ENCODE peak calls at places on chromosomes 16 and 17, in six cellular contexts. B is IMR-90, K is H1, P is GM12878, W is HepG2, O is K562. X is an unnamed sample.

GRCh38 chr17:61416540-61417363 is 17.1 kb downstream of the TBX2 start:
- DNase-seq in W (peak), K (peak), P (no peak), B (peak), O (peak), X (peak)

GRCh38 chr16:48590476-48590875 is 19.5 kb downstream of the N4BP1 start:
- DNase-seq in W (no peak), O (no peak), P (no peak), B (no peak), K (no peak), X (no peak)

GRCh38 chr17:80753946-80754345 is 209.3 kb downstream of the RPTOR start:
- DNase-seq in O (no peak), B (no peak), P (no peak), W (no peak), K (no peak), X (no peak)

GRCh38 chr16:49986351-49987124 is 38.5 kb upstream of the CNEP1R1 start:
- DNase-seq in P (no peak), K (no peak), B (peak), O (no peak), W (peak), X (peak)

GRCh38 chr16:28923652-28924398 is 1.2 kb downstream of the RABEP2 start:
- DNase-seq in B (no peak), K (no peak), O (no peak), P (peak), W (peak), X (no peak)

GRCh38 chr16:89599451-89599858 is 14.0 kb upstream of the DPEP1 start:
- DNase-seq in W (peak), B (no peak), P (no peak), O (peak), K (peak), X (peak)

GRCh38 chr17:61966201-61966600 is 38.4 kb upstream of the INTS2 start:
- DNase-seq in B (no peak), P (no peak), W (no peak), K (no peak), O (no peak), X (no peak)

GRCh38 chr17:74608511-74608910 is 15.0 kb downstream of the CD300E start:
- DNase-seq in O (no peak), B (no peak), P (no peak), W (no peak), K (no peak), X (no peak)

GRCh38 chr17:48456584-48456983 is 26.6 kb upstream of the SKAP1 start:
- DNase-seq in B (no peak), W (no peak), O (no peak), P (no peak), K (no peak), X (peak)

GRCh38 chr17:39634384-39634871 is 2.5 kb upstream of the STARD3 start:
- DNase-seq in O (peak), W (no peak), P (no peak), B (peak), K (no peak), X (no peak)

GRCh38 chr16:2743007-2743810 is 9.2 kb upstream of the SRRM2 start:
- DNase-seq in O (no peak), K (no peak), B (no peak), W (no peak), P (no peak), X (no peak)

GRCh38 chr17:27895110-27895895 is 2.1 kb upstream of the LYRM9 start:
- DNase-seq in W (no peak), K (no peak), B (no peak), P (no peak), O (no peak), X (no peak)

GRCh38 chr16:68377221-68377620 is 66.4 kb downstream of the PRMT7 start:
- DNase-seq in P (no peak), W (no peak), O (no peak), B (no peak), K (no peak), X (no peak)

GRCh38 chr16:3963203-3963602 is 82.7 kb upstream of the CREBBP start:
- DNase-seq in W (no peak), P (no peak), O (no peak), K (no peak), B (no peak), X (no peak)

DNA sequence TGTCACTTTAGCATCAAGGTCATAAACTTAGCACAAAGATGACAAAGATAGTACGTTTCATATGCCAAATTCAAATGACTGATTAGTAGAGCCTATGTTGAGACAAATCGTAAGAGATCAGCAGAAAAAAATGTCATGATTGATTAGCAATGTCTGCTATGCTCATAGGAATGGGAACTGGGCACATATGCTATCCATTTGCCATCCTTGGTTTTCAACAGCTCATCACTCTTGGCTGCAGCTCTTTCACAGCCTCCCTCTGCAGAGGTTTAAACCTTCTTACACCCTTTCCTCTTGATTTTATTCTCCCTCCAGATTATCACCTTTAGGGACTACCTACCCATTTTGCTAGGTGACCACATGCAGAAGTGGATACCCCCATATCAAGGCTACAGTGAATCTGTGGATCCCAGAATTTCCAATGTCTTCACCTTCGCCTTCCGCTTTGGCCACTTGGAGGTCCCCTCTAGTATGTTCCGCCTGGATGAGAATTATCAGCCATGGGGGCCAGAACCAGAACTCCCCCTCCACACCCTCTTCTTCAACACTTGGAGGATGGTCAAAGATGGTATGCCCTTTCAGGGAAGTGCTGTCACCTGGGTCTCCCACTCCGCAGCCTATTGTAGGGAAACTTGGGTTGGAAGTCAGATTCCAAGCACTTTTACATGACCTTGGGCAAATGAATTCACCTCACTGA is 16.2 kb downstream of the MPO start:
- DNase-seq in B (no peak), O (no peak), P (no peak), W (no peak), K (peak), X (no peak)
- TF ChIP-seq CEBPB in B (no peak), O (no peak), P (no peak), W (no peak), K (no peak), X (no peak)

DNA sequence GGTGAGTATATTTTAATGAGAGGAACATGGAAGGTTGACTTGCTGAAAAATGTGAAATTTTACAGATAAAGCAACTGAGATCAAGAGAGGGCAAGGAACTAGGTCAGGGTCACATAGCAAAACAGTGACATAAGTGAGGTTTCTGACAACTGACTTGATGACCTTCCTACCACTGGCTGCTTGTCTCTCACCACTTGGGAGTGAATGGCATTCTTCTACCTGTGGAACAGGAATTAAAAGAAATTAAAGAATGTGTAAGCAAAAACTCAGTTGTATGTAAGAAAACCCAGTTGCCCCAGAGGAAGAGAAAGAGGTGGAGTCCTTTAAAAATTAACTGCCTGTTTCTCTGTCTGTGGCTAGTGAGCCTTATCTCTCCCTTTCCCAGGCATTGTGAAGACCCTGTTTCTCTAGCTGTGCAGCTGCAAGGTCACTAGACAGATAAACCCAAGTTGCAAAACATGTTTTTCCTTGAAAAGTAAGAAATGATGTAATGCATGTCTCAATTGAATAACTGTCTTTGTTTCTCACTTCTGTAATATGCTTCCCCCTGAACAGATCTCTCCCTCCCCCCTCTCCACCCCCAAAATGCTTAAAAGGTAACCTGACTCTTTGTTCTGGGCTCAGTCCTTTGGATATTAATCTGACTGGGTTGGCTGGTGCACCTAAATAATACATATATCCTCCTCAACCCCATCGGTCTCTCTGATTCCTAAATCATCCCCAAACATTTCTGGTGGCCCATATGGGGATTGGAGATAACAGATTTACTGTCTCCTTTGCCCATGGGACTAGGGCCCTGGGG is 23.4 kb downstream of the ACSM1 start:
- DNase-seq in O (peak), B (no peak), K (no peak), W (peak), P (no peak), X (no peak)
- H2AFZ ChIP-seq in O (peak), B (no peak), K (no peak), W (peak), P (peak), X (no peak)

GRCh38 chr16:72188512-72188911 is 16.6 kb upstream of the PMFBP1 start:
- DNase-seq in B (no peak), O (no peak), P (no peak), W (no peak), K (no peak), X (no peak)

GRCh38 chr16:72179592-72179991 is 7.6 kb upstream of the PMFBP1 start:
- DNase-seq in O (no peak), K (no peak), W (no peak), P (no peak), B (no peak), X (no peak)

DNA sequence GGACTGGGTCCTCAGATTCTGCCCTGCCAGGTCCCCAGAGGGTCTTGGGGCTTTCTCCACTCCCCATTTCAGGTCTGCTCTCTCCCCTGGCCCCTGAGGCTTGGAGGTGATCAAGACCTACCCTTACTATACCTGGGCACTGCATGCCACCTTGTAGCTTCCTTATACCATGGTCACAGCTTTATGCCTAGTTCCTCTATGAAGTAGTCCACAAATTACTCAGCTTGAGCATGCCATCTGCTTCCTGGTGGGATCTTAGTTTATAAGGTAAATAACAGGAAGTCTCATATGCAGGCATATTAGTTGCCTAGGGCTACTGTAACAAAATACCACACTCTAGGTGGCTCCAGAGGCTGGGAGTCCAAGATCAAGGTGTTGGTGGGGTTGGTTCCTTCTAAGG is 11.0 kb upstream of the PMFBP1 start:
- DNase-seq in B (no peak), W (no peak), P (no peak), K (no peak), O (no peak), X (no peak)
- TF ChIP-seq CEBPB in B (no peak), W (no peak), P (no peak), K (no peak), O (no peak), X (no peak)

GRCh38 chr17:352421-353212 is at the start of gene RPH3AL:
- DNase-seq in K (no peak), O (no peak), W (peak), P (no peak), B (no peak), X (peak)
- H2AFZ ChIP-seq in K (peak), O (no peak), W (no peak), P (no peak), B (peak), X (no peak)

DNA sequence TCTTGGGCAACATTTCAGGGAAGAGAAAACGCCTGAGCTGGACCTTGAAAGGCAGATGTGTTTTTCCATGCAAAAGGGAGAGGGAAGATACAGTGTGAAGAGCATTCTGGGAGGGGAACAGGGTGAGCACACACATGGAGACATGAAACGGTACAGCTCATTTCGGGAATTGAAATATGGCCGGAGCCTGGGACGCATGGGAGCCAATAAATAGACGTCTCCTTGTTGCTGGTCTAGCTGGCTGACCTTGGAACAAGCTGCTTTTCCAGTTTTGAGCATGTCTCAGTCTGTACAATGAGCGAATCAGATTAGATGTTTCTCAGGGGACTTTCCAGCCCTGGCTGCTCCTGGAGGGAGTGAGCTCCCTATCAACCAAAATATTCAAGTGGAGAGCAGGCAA is 63.6 kb downstream of the ASIC2 start:
- DNase-seq in W (no peak), K (no peak), B (no peak), O (no peak), P (no peak), X (no peak)
- TF ChIP-seq CEBPB in W (no peak), K (no peak), B (no peak), O (no peak), P (no peak), X (no peak)

DNA sequence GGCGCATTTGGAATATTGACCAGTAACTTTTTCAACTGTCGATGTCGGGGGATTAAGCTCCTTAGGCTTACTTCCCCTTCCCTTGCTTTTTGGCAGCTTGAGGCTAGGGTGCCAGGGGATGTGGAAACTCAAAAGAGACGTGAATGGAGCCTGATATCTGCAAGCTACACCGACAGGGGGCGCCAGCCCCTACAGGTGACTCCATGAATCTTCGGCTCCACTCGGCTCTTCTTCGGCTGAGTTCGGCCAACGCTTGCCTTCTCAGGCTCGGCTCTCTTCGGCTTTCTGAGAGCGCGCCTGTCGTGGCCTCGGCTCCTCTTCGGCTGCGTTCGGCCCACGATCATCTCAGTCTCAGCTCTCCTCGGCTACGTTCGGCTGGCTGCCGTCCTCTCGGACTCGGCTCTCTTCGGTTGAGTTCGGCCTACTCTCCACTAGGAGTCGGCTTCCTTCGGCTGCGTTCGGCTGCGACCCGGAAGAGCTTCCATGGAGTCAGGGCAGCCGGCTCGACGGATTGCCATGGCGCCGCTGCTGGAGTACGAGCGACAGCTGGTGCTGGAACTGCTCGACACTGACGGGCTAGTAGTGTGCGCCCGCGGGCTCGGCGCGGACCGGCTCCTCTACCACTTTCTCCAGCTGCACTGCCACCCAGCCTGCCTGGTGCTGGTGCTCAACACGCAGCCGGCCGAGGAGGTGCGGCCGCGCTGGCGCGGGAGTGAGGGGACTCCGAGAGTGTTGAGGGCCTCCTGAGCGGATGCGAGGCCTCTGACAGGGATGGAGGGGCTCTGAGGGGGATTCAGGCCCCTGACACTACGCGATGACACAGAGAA is at the start of gene ERCC4:
- DNase-seq in P (peak), B (peak), K (peak), W (peak), O (peak), X (peak)
- H2AFZ ChIP-seq in P (peak), B (peak), K (peak), W (peak), O (peak), X (peak)

DNA sequence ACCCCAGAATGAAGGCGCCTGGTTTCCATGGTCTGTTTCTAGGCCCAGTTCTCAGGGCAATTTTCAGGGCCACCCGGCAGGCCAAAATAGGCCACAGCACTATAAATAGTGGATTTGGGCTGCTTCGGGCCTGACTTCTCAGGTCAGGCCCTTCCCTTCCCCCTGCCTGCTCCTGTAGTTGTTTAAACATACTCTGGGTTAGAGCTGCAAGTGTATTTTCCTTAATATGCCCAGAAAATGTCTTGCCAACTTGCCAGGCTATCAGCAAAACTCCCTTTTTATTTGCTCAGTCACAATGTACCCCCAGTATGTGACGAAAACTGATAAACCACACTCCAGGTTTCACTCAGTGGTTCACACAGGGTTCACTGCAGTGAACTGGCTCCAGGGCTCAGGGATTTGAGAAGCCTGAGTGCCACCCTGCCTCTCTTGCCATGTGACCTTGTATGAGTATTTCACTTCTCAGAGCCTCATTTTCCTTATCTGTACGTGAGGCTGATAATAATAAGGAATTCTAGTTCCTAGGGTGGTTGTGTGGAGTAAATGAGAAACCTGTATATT is 76.5 kb downstream of the GPRC5B start:
- DNase-seq in K (no peak), P (peak), W (no peak), O (no peak), B (no peak), X (no peak)
- TF ChIP-seq CEBPB in K (no peak), P (no peak), W (no peak), O (no peak), B (no peak), X (no peak)